ENCODE peak calls at places on chromosomes 12 and 14, in four cellular contexts. One of them, this sample, is unnamed.

GRCh38 chr14:32361674-32362073 is 32.6 kb downstream of the AKAP6 start:
- DNase-seq in H1: no peak
- DNase-seq in HepG2: no peak
- DNase-seq in GM12878: no peak
- DNase-seq in this sample: no peak

GRCh38 chr12:9064201-9064814 is 51.4 kb downstream of the A2M start:
- DNase-seq in H1: peak
- DNase-seq in HepG2: peak
- DNase-seq in GM12878: no peak
- DNase-seq in this sample: no peak

GRCh38 chr12:28443337-28443736 is 253.1 kb downstream of the CCDC91 start:
- DNase-seq in HepG2: no peak
- DNase-seq in GM12878: no peak
- DNase-seq in H1: no peak
- DNase-seq in this sample: no peak

GRCh38 chr14:92513966-92514843 is 624 bp downstream of the RIN3 start:
- DNase-seq in H1: no peak
- DNase-seq in GM12878: no peak
- DNase-seq in HepG2: peak
- DNase-seq in this sample: no peak

GRCh38 chr12:52805000-52805399 is 8.9 kb downstream of the KRT4 start:
- DNase-seq in H1: no peak
- DNase-seq in HepG2: no peak
- DNase-seq in GM12878: no peak
- DNase-seq in this sample: no peak

GRCh38 chr12:82527165-82527780 is 159.4 kb upstream of the TMTC2 start:
- DNase-seq in GM12878: no peak
- DNase-seq in HepG2: peak
- DNase-seq in H1: no peak
- DNase-seq in this sample: peak

GRCh38 chr14:94612580-94613554 is 676 bp downstream of the SERPINA3 start:
- DNase-seq in GM12878: no peak
- DNase-seq in HepG2: peak
- DNase-seq in H1: no peak
- DNase-seq in this sample: no peak

GRCh38 chr14:44453433-44454171 is 53.5 kb downstream of the FSCB start:
- DNase-seq in HepG2: no peak
- DNase-seq in H1: no peak
- DNase-seq in GM12878: no peak
- DNase-seq in this sample: no peak

GRCh38 chr12:65803253-65803652 is 21.0 kb upstream of the HMGA2 start:
- DNase-seq in HepG2: no peak
- DNase-seq in GM12878: no peak
- DNase-seq in H1: no peak
- DNase-seq in this sample: no peak

GRCh38 chr14:34461334-34462131 is 507 bp downstream of the SPTSSA start:
- DNase-seq in GM12878: no peak
- DNase-seq in H1: no peak
- DNase-seq in HepG2: peak
- DNase-seq in this sample: peak

GRCh38 chr14:34462132-34462893 is at the start of gene SPTSSA:
- DNase-seq in GM12878: peak
- DNase-seq in H1: no peak
- DNase-seq in HepG2: peak
- DNase-seq in this sample: peak

GRCh38 chr14:34460841-34461240 is 1.2 kb downstream of the SPTSSA start:
- DNase-seq in H1: no peak
- DNase-seq in GM12878: no peak
- DNase-seq in HepG2: peak
- DNase-seq in this sample: no peak

GRCh38 chr14:34465069-34465859 is 3.2 kb upstream of the SPTSSA start:
- DNase-seq in HepG2: peak
- DNase-seq in GM12878: no peak
- DNase-seq in H1: no peak
- DNase-seq in this sample: peak

DNA sequence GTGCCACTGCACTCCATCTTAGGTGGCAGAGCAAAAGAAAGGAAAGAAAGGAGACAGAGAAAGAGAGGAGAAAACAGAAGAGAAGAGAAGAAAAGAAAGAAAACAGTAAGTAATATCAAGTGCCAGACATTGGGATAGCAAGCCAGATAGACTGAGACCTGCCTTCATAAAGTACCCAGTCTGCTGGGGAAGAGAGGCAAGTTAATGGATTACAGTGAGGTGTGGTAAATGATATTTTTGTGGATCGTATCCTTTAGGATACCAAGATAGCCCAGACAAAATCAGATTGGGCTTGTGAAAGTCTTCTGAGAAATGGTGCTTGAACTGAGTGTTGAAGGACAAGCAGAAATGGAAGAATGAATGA is 1.5 kb upstream of the SPTSSA start:
- DNase-seq in H1: no peak
- DNase-seq in GM12878: no peak
- DNase-seq in HepG2: no peak
- DNase-seq in this sample: no peak
- TF ChIP-seq BRCA1 in H1: no peak
- TF ChIP-seq BRCA1 in GM12878: no peak
- TF ChIP-seq BRCA1 in HepG2: no peak
- TF ChIP-seq BRCA1 in this sample: no peak

GRCh38 chr12:4117386-4118016 is 156.1 kb upstream of the CCND2 start:
- DNase-seq in H1: no peak
- DNase-seq in GM12878: no peak
- DNase-seq in HepG2: no peak
- DNase-seq in this sample: no peak
- TF ChIP-seq SP1 in H1: no peak
- TF ChIP-seq SP1 in GM12878: no peak
- TF ChIP-seq SP1 in HepG2: no peak
- TF ChIP-seq SP1 in this sample: no peak

GRCh38 chr12:48202766-48203165 is 326 bp downstream of the OR10AD1 start:
- DNase-seq in HepG2: no peak
- DNase-seq in GM12878: no peak
- DNase-seq in H1: no peak
- DNase-seq in this sample: no peak
- TF ChIP-seq BRCA1 in HepG2: no peak
- TF ChIP-seq BRCA1 in GM12878: no peak
- TF ChIP-seq BRCA1 in H1: no peak
- TF ChIP-seq BRCA1 in this sample: no peak

DNA sequence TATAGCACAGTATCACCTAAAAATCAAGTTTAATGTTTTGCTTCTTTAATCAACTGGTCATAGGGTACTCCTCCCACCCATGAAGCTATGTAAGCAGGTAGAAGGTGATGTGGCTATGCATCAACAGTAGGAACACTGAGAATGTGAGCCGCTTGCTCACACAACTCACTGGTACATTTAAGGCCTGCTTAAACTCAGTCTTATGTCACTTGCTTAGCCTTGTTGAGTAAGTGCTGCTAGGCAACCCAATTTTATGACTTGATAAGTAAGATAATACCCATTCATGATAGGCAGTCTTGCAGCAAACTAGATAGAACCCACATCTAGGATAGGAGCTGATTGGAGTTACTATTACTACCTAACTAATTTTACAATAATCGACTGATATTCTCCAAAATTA is 70.0 kb upstream of the BMP4 start:
- DNase-seq in GM12878: no peak
- DNase-seq in H1: no peak
- DNase-seq in HepG2: no peak
- DNase-seq in this sample: no peak
- TF ChIP-seq SP1 in GM12878: no peak
- TF ChIP-seq SP1 in H1: no peak
- TF ChIP-seq SP1 in HepG2: no peak
- TF ChIP-seq SP1 in this sample: no peak

DNA sequence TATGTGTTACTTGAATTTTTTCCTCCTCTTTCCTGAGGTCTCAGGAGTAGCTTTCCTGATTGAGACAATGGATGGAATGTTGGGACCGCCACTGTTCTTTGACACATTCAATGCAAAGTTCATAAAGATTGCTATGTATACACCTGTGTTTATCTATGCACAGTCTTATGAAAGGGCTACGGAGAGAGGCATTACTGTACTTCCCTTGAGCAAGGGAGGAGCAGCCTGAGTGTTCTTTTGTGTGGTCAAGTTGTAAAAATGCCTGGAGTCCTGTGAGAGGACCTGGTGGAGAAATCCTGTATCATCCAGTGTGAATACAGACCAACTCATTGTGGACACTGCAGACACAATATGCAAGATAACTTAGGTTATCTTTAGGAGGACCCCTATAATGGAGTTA is 1.2 kb downstream of the SRGAP1 start:
- DNase-seq in HepG2: peak
- DNase-seq in GM12878: no peak
- DNase-seq in H1: no peak
- DNase-seq in this sample: no peak
- TF ChIP-seq BRCA1 in HepG2: no peak
- TF ChIP-seq BRCA1 in GM12878: no peak
- TF ChIP-seq BRCA1 in H1: no peak
- TF ChIP-seq BRCA1 in this sample: no peak

GRCh38 chr14:24367506-24368214 is at the start of gene NFATC4:
- DNase-seq in H1: no peak
- DNase-seq in HepG2: peak
- DNase-seq in GM12878: no peak
- DNase-seq in this sample: peak
- TF ChIP-seq SP1 in H1: peak
- TF ChIP-seq SP1 in HepG2: no peak
- TF ChIP-seq SP1 in GM12878: peak
- TF ChIP-seq SP1 in this sample: no peak

GRCh38 chr12:123064885-123065619 is 84.6 kb downstream of the ARL6IP4 start:
- DNase-seq in H1: no peak
- DNase-seq in HepG2: no peak
- DNase-seq in GM12878: no peak
- DNase-seq in this sample: no peak

GRCh38 chr12:123064356-123064755 is 83.9 kb downstream of the ARL6IP4 start:
- DNase-seq in H1: no peak
- DNase-seq in HepG2: no peak
- DNase-seq in GM12878: no peak
- DNase-seq in this sample: no peak

GRCh38 chr12:123063535-123063934 is 83.1 kb downstream of the ARL6IP4 start:
- DNase-seq in H1: peak
- DNase-seq in GM12878: no peak
- DNase-seq in HepG2: peak
- DNase-seq in this sample: peak

GRCh38 chr12:123061806-123062205 is 81.3 kb downstream of the ARL6IP4 start:
- DNase-seq in HepG2: no peak
- DNase-seq in H1: no peak
- DNase-seq in GM12878: no peak
- DNase-seq in this sample: no peak

DNA sequence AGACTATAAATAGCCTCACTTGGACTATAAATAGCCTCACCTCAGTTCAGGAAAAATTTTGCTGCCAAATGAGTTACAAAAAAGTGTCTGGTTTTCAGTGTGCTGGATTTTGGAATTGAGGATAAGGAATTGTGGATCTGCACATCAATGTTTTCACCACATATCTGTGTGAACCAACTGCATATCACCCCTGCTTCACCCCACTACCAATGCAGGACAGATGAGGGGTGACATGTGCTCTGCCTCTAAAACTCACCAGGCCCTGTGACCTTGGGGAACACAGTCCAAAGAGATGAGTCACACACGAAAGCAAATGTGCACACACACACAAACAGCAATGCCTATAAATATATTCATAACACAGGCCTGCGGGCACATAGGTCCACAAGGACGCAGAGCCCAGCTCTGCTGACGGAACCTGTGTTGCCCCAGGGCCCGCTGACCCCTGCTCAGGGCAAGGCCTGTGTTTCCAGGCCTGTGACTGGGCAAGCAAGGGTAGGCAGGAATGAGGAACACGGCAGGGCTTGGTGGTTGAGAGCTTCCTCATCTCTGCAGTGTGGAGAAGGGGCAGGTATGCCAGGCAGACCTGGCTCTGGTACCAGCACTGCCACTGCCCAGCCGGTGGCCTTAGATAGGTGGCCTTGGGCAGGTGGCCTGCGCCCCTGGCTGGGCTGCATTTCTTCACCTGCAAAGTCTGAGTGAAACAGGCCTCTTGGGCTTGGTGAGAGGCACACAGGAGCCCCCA is 82.4 kb downstream of the ARL6IP4 start:
- DNase-seq in GM12878: no peak
- DNase-seq in H1: no peak
- DNase-seq in HepG2: peak
- DNase-seq in this sample: no peak
- TF ChIP-seq BRCA1 in GM12878: no peak
- TF ChIP-seq BRCA1 in H1: no peak
- TF ChIP-seq BRCA1 in HepG2: peak
- TF ChIP-seq BRCA1 in this sample: no peak

DNA sequence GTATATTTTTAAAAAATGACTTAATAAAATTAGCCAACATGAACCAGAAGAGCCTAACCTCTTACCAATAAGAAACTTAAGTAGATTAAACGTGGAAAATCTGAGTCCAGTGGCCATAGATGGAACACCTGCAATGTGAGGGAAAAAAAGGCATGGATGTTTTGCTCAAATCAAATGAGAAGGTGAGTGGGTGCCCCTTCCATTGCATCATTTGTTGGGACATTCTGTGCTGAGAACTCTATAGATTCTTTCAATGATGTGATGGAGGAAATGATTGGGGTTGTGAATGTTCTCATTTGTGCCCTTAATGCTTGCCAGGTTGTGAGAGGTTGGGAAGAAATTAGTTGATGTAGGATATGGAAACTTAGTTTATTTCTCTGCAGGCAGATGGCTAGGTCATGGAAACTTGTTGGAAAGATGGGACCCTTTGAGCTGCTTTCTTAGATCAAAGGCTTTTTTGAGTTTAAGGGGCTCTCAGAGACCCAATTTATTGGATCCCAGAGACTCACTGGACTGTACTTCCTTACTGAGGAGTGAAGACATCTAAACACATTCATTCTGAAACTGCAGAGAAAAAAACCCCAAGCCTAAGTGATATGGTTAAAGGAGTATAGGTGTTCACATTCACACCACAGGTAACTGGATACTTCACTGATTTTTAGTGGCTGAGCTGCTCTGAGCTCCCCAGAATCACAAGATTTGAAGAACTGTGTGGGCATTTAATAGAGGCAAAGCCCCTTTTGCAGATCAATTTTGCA is 95.9 kb downstream of the DACT1 start:
- DNase-seq in H1: no peak
- DNase-seq in HepG2: no peak
- DNase-seq in GM12878: peak
- DNase-seq in this sample: no peak
- TF ChIP-seq SP1 in H1: no peak
- TF ChIP-seq SP1 in HepG2: no peak
- TF ChIP-seq SP1 in GM12878: no peak
- TF ChIP-seq SP1 in this sample: no peak